ENCODE peak calls at places on chromosomes 4 and X, in four cellular contexts. Z, A, S and C are unnamed samples.

GRCh38 chrX:95760356-95760755 is 924.3 kb upstream of the DIAPH2 start:
- DNase-seq in Z (no peak), A (no peak), S (no peak), C (no peak)

GRCh38 chr4:2830632-2831610 is 12.7 kb upstream of the ADD1 start:
- DNase-seq in Z (no peak), A (no peak), S (no peak), C (no peak)

GRCh38 chr4:18636001-18636680 is 614.6 kb upstream of the LCORL start:
- DNase-seq in Z (no peak), A (no peak), S (no peak), C (no peak)

GRCh38 chr4:91448668-91449330 is 855.0 kb upstream of the GRID2 start:
- DNase-seq in Z (peak; percentile 70), A (peak; percentile 78), S (peak; percentile 9), C (peak; percentile 88)

GRCh38 chr4:83866821-83867220 is 330.9 kb downstream of the GPAT3 start:
- DNase-seq in Z (no peak), A (no peak), S (no peak), C (no peak)

GRCh38 chrX:48919947-48920712 is 1.3 kb upstream of the PIM2 start:
- DNase-seq in Z (no peak), A (no peak), S (no peak), C (no peak)

GRCh38 chr4:7812191-7812860 is 127.3 kb downstream of the AFAP1 start:
- DNase-seq in Z (no peak), A (no peak), S (no peak), C (no peak)

GRCh38 chr4:518569-519083 is 19.6 kb downstream of the PIGG start:
- DNase-seq in Z (no peak), A (no peak), S (no peak), C (no peak)

GRCh38 chrX:23341452-23341851 is 6.8 kb downstream of the PTCHD1 start:
- DNase-seq in Z (no peak), A (no peak), S (no peak), C (no peak)

GRCh38 chr4:7824218-7824617 is 115.4 kb downstream of the AFAP1 start:
- DNase-seq in Z (peak; percentile 47), A (no peak), S (no peak), C (no peak)

GRCh38 chr4:41321216-41321945 is 64.7 kb downstream of the UCHL1 start:
- DNase-seq in Z (no peak), A (no peak), S (no peak), C (no peak)

GRCh38 chr4:41323186-41323585 is 66.5 kb downstream of the UCHL1 start:
- DNase-seq in Z (peak; percentile 27), A (no peak), S (no peak), C (no peak)

GRCh38 chr4:41322613-41323012 is 65.9 kb downstream of the UCHL1 start:
- DNase-seq in Z (no peak), A (no peak), S (no peak), C (no peak)

GRCh38 chr4:41324861-41325260 is 68.1 kb downstream of the UCHL1 start:
- DNase-seq in Z (no peak), A (no peak), S (no peak), C (no peak)

GRCh38 chr4:41323706-41324105 is 67.0 kb downstream of the UCHL1 start:
- DNase-seq in Z (peak; percentile 31), A (no peak), S (no peak), C (no peak)
- H3K27ac ChIP-seq in Z (no peak overlapping the region), A (no peak overlapping the region), S (no peak overlapping the region), C (no peak overlapping the region)

DNA sequence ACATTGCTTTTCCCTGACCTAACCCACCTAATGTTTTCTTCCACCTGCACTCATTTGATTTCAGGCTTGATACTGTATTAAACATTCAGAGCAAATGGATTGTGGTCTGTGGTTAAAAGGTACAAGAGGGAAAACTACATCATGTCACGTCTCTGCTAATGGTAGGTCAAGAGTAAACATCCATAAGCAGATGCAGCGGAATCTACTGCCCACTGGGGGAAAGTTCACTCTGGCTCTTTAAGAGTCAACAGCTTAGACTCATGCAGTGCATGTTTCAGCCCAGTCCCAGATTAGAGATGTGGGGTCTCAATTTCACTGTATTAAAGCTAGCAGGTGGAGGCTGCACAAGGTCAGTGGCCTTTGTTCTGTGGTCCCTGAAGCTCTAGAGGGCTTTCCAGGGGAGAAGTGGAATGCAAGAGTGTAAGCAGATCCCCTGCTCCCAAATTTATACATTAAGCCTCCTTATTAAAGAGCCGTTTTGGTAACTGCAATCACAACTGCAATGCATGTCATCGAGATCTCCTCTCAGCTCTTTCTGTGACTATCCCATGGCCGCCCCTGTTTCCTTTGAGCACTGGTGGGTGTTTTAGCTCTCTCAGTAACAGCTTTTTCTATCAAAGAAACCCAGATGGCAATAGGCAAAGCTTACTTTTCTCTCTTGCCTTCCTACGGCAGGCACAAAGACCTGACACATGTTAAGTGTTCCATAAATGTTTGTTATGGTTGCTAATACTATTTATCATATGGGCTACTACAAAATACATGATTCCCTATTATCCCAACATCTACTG is 53.5 kb downstream of the LDB2 start:
- DNase-seq in Z (peak; percentile 20), A (no peak), S (no peak), C (no peak)
- H3K27ac ChIP-seq in Z (peak overlapping the region; percentile 9), A (no peak overlapping the region), S (no peak overlapping the region), C (no peak overlapping the region)

GRCh38 chrX:15781964-15782711 is 8.1 kb upstream of the ZRSR2 start:
- DNase-seq in Z (no peak), A (no peak), S (no peak), C (no peak)
- H3K27ac ChIP-seq in Z (no peak overlapping the region), A (no peak overlapping the region), S (no peak overlapping the region), C (no peak overlapping the region)

GRCh38 chr4:10031663-10032590 is 10.6 kb upstream of the SLC2A9 start:
- DNase-seq in Z (peak; percentile 44), A (no peak), S (no peak), C (no peak)
- H3K27ac ChIP-seq in Z (peak overlapping the region; percentile 76), A (no peak overlapping the region), S (no peak overlapping the region), C (peak overlapping the region; percentile 26)

DNA sequence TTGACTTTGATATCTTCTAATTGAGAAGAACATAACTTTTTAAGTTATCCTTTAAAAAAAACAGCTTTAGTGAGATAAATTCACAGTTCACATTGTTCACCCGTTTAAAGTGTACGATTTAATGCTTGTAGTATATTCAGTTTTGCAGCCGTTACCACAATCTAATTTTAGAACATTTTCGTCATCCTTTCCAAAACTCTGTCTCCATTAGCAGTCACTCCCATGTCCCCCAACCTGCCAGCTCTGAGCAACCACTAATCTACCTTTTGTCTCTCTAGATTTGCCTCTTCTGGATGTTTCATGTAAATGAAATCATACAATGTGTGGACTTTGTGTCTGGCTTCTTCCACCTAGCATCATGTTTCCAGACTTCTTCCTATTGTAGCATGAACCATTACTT is 38.6 kb downstream of the CLCN4 start:
- DNase-seq in Z (no peak), A (no peak), S (no peak), C (no peak)
- H3K27ac ChIP-seq in Z (no peak overlapping the region), A (no peak overlapping the region), S (no peak overlapping the region), C (no peak overlapping the region)

GRCh38 chr4:104491826-104492771 is 2.6 kb downstream of the CXXC4 start:
- DNase-seq in Z (peak; percentile 13), A (no peak), S (no peak), C (no peak)
- H3K27ac ChIP-seq in Z (peak overlapping the region; percentile 92), A (no peak overlapping the region), S (no peak overlapping the region), C (no peak overlapping the region)

GRCh38 chrX:154793084-154793483 is 12.2 kb downstream of the MPP1 start:
- DNase-seq in Z (no peak), A (no peak), S (no peak), C (no peak)
- H3K27ac ChIP-seq in Z (no peak overlapping the region), A (no peak overlapping the region), S (no peak overlapping the region), C (no peak overlapping the region)

DNA sequence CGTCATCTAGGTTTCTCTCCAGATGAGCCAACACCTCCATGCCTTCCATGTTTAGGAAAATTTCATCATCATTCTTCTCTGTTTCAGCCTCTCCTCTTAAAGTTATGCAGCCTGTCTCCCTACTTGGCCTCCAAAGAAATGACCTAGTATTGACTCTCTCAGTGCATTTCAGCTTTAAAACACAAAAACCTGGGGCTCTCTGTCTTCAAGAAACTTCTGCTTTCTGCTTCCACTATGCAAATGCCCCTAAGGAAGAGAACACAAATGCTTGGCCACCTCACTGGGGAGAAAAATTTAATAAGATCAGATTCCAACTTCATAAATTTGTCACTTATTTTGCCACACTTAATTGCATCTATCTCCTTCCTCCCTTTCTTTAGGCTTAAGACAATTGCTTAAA is 93.3 kb downstream of the GPRIN3 start:
- DNase-seq in Z (no peak), A (no peak), S (no peak), C (no peak)
- H3K27ac ChIP-seq in Z (no peak overlapping the region), A (no peak overlapping the region), S (no peak overlapping the region), C (no peak overlapping the region)

DNA sequence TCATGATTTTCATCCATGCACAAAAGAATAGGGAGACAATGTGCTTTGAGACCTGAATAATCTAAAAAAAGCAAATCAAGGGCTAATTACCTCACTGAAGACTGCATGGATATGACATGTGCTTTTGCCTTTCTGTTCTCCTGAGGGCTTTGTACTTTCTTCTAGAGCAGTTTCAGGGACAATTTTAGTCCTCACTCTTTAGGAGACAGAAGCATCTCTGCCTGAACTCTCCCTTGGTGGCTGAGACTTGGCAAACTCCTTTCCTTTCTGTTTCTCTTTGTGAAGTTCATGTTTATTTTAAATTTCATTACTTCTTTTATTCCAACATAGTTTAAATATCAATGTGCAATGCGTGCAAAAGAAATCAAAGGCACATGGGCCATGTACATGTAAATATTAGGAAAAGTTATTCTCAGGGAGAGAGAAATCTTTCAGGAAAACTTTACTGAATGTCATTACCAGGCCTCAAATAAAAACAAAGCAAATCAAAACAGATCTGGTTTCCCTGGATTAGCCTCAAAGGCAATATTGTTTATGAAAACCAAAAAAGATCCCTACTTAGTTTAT is 177.7 kb downstream of the RNF150 start:
- DNase-seq in Z (no peak), A (no peak), S (no peak), C (no peak)
- H3K27ac ChIP-seq in Z (no peak overlapping the region), A (no peak overlapping the region), S (no peak overlapping the region), C (no peak overlapping the region)

GRCh38 chr4:118839221-118839927 is 3.4 kb upstream of the SEC24D start:
- DNase-seq in Z (no peak), A (no peak), S (no peak), C (no peak)

GRCh38 chr4:118834070-118834469 is 1.9 kb downstream of the SEC24D start:
- DNase-seq in Z (peak; percentile 29), A (no peak), S (no peak), C (no peak)

GRCh38 chr4:118835896-118836762 is at the start of gene SEC24D:
- DNase-seq in Z (peak; percentile 92), A (peak; percentile 81), S (no peak), C (no peak)

GRCh38 chr4:118834960-118835895 is 698 bp downstream of the SEC24D start:
- DNase-seq in Z (peak; percentile 88), A (peak; percentile 90), S (peak; percentile 36), C (no peak)

GRCh38 chr4:118836763-118837507 is 1.0 kb upstream of the SEC24D start:
- DNase-seq in Z (no peak), A (no peak), S (no peak), C (no peak)
- H3K27ac ChIP-seq in Z (no peak overlapping the region), A (peak overlapping the region; percentile 91), S (peak overlapping the region; percentile 95), C (peak overlapping the region; percentile 82)